ENCODE peak calls at places on chromosomes 6 and 20, in eight cellular contexts. One of them, this sample, is unnamed.
A peak's percentile ranks its signal among the peaks of the same experiment; 100 is the strongest.

GRCh38 chr6:31821301-31822037 is 6.1 kb upstream of the HSPA1B start:
- DNase-seq in PC-9: peak; percentile 55
- DNase-seq in A549: peak; percentile 30
- DNase-seq in CD8-positive, alpha-beta memory T cell: peak; percentile 10
- DNase-seq in effector memory CD4-positive, alpha-beta T cell: no peak
- DNase-seq in neural progenitor cell: peak; percentile 74
- DNase-seq in SK-N-SH: peak; percentile 62
- DNase-seq in HCT116: no peak
- DNase-seq in this sample: peak; percentile 84

GRCh38 chr20:41352106-41352505 is 11.5 kb downstream of the LPIN3 start:
- DNase-seq in PC-9: no peak
- DNase-seq in A549: peak; percentile 36
- DNase-seq in CD8-positive, alpha-beta memory T cell: no peak
- DNase-seq in effector memory CD4-positive, alpha-beta T cell: no peak
- DNase-seq in neural progenitor cell: peak; percentile 24
- DNase-seq in SK-N-SH: no peak
- DNase-seq in HCT116: no peak
- DNase-seq in this sample: no peak

GRCh38 chr6:121732641-121733040 is 297.2 kb downstream of the GJA1 start:
- DNase-seq in PC-9: no peak
- DNase-seq in A549: no peak
- DNase-seq in CD8-positive, alpha-beta memory T cell: no peak
- DNase-seq in effector memory CD4-positive, alpha-beta T cell: no peak
- DNase-seq in neural progenitor cell: no peak
- DNase-seq in SK-N-SH: no peak
- DNase-seq in HCT116: no peak
- DNase-seq in this sample: no peak

GRCh38 chr6:157602521-157603288 is 220.3 kb upstream of the SNX9 start:
- DNase-seq in PC-9: no peak
- DNase-seq in A549: no peak
- DNase-seq in CD8-positive, alpha-beta memory T cell: no peak
- DNase-seq in effector memory CD4-positive, alpha-beta T cell: no peak
- DNase-seq in neural progenitor cell: no peak
- DNase-seq in SK-N-SH: no peak
- DNase-seq in HCT116: no peak
- DNase-seq in this sample: no peak

GRCh38 chr6:162372092-162372491 is 355.5 kb downstream of the PRKN start:
- DNase-seq in PC-9: no peak
- DNase-seq in A549: no peak
- DNase-seq in CD8-positive, alpha-beta memory T cell: no peak
- DNase-seq in effector memory CD4-positive, alpha-beta T cell: no peak
- DNase-seq in neural progenitor cell: no peak
- DNase-seq in SK-N-SH: no peak
- DNase-seq in HCT116: no peak
- DNase-seq in this sample: no peak

GRCh38 chr20:4443016-4443415 is 278.7 kb upstream of the PRND start:
- DNase-seq in PC-9: peak; percentile 72
- DNase-seq in A549: no peak
- DNase-seq in CD8-positive, alpha-beta memory T cell: no peak
- DNase-seq in effector memory CD4-positive, alpha-beta T cell: no peak
- DNase-seq in neural progenitor cell: no peak
- DNase-seq in SK-N-SH: no peak
- DNase-seq in HCT116: no peak
- DNase-seq in this sample: no peak

GRCh38 chr6:167793421-167793820 is 33.3 kb upstream of the AFDN start:
- DNase-seq in PC-9: peak; percentile 72
- DNase-seq in A549: no peak
- DNase-seq in CD8-positive, alpha-beta memory T cell: no peak
- DNase-seq in effector memory CD4-positive, alpha-beta T cell: no peak
- DNase-seq in neural progenitor cell: no peak
- DNase-seq in SK-N-SH: no peak
- DNase-seq in HCT116: no peak
- DNase-seq in this sample: no peak

GRCh38 chr6:11999245-11999644 is 12.9 kb upstream of the HIVEP1 start:
- DNase-seq in PC-9: no peak
- DNase-seq in A549: no peak
- DNase-seq in CD8-positive, alpha-beta memory T cell: no peak
- DNase-seq in effector memory CD4-positive, alpha-beta T cell: no peak
- DNase-seq in neural progenitor cell: no peak
- DNase-seq in SK-N-SH: no peak
- DNase-seq in HCT116: no peak
- DNase-seq in this sample: no peak

GRCh38 chr6:145813285-145814034 is 1.1 kb downstream of the FBXO30 start:
- DNase-seq in PC-9: peak; percentile 62
- DNase-seq in A549: no peak
- DNase-seq in CD8-positive, alpha-beta memory T cell: no peak
- DNase-seq in effector memory CD4-positive, alpha-beta T cell: no peak
- DNase-seq in neural progenitor cell: no peak
- DNase-seq in SK-N-SH: peak; percentile 4
- DNase-seq in HCT116: no peak
- DNase-seq in this sample: no peak

GRCh38 chr6:44527191-44527960 is 139.9 kb downstream of the CDC5L start:
- DNase-seq in PC-9: no peak
- DNase-seq in A549: no peak
- DNase-seq in CD8-positive, alpha-beta memory T cell: no peak
- DNase-seq in effector memory CD4-positive, alpha-beta T cell: no peak
- DNase-seq in neural progenitor cell: no peak
- DNase-seq in SK-N-SH: no peak
- DNase-seq in HCT116: no peak
- DNase-seq in this sample: no peak

GRCh38 chr6:2165216-2165725 is 80.1 kb downstream of the GMDS start:
- DNase-seq in PC-9: no peak
- DNase-seq in A549: no peak
- DNase-seq in CD8-positive, alpha-beta memory T cell: no peak
- DNase-seq in effector memory CD4-positive, alpha-beta T cell: no peak
- DNase-seq in neural progenitor cell: no peak
- DNase-seq in SK-N-SH: no peak
- DNase-seq in HCT116: no peak
- DNase-seq in this sample: no peak

GRCh38 chr6:99868074-99868702 is 125.8 kb downstream of the MCHR2 start:
- DNase-seq in PC-9: peak; percentile 39
- DNase-seq in A549: peak; percentile 18
- DNase-seq in CD8-positive, alpha-beta memory T cell: peak; percentile 43
- DNase-seq in effector memory CD4-positive, alpha-beta T cell: peak; percentile 49
- DNase-seq in neural progenitor cell: peak; percentile 91
- DNase-seq in SK-N-SH: peak; percentile 50
- DNase-seq in HCT116: peak; percentile 51
- DNase-seq in this sample: peak; percentile 41

GRCh38 chr20:57711826-57712225 is 2.0 kb upstream of the PMEPA1 start:
- DNase-seq in PC-9: no peak
- DNase-seq in A549: no peak
- DNase-seq in CD8-positive, alpha-beta memory T cell: no peak
- DNase-seq in effector memory CD4-positive, alpha-beta T cell: no peak
- DNase-seq in neural progenitor cell: no peak
- DNase-seq in SK-N-SH: no peak
- DNase-seq in HCT116: no peak
- DNase-seq in this sample: no peak

GRCh38 chr20:57709823-57710799 is at the start of gene PMEPA1:
- DNase-seq in PC-9: peak; percentile 92
- DNase-seq in A549: peak; percentile 89
- DNase-seq in CD8-positive, alpha-beta memory T cell: peak; percentile 88
- DNase-seq in effector memory CD4-positive, alpha-beta T cell: peak; percentile 90
- DNase-seq in neural progenitor cell: peak; percentile 90
- DNase-seq in SK-N-SH: peak; percentile 99
- DNase-seq in HCT116: peak; percentile 56
- DNase-seq in this sample: peak; percentile 96

GRCh38 chr20:57711311-57711712 is 1.5 kb upstream of the PMEPA1 start:
- DNase-seq in PC-9: no peak
- DNase-seq in A549: no peak
- DNase-seq in CD8-positive, alpha-beta memory T cell: no peak
- DNase-seq in effector memory CD4-positive, alpha-beta T cell: no peak
- DNase-seq in neural progenitor cell: no peak
- DNase-seq in SK-N-SH: peak; percentile 67
- DNase-seq in HCT116: no peak
- DNase-seq in this sample: no peak

GRCh38 chr20:57708694-57709673 is 831 bp downstream of the PMEPA1 start:
- DNase-seq in PC-9: no peak
- DNase-seq in A549: no peak
- DNase-seq in CD8-positive, alpha-beta memory T cell: peak; percentile 43
- DNase-seq in effector memory CD4-positive, alpha-beta T cell: peak; percentile 24
- DNase-seq in neural progenitor cell: peak; percentile 37
- DNase-seq in SK-N-SH: peak; percentile 82
- DNase-seq in HCT116: no peak
- DNase-seq in this sample: peak; percentile 64

GRCh38 chr20:57710841-57711240 is 1.0 kb upstream of the PMEPA1 start:
- DNase-seq in PC-9: no peak
- DNase-seq in A549: no peak
- DNase-seq in CD8-positive, alpha-beta memory T cell: no peak
- DNase-seq in effector memory CD4-positive, alpha-beta T cell: no peak
- DNase-seq in neural progenitor cell: no peak
- DNase-seq in SK-N-SH: no peak
- DNase-seq in HCT116: no peak
- DNase-seq in this sample: no peak
- H3K4me3 ChIP-seq in PC-9: peak overlapping the region; percentile 89
- H3K4me3 ChIP-seq in A549: peak overlapping the region; percentile 81
- H3K4me3 ChIP-seq in CD8-positive, alpha-beta memory T cell: peak overlapping the region; percentile 84
- H3K4me3 ChIP-seq in effector memory CD4-positive, alpha-beta T cell: peak overlapping the region; percentile 88
- H3K4me3 ChIP-seq in neural progenitor cell: peak overlapping the region; percentile 61
- H3K4me3 ChIP-seq in SK-N-SH: peak overlapping the region; percentile 96
- H3K4me3 ChIP-seq in HCT116: no peak overlapping the region
- H3K4me3 ChIP-seq in this sample: peak overlapping the region; percentile 60

GRCh38 chr6:47131773-47132172 is 89.6 kb upstream of the ADGRF1 start:
- DNase-seq in PC-9: peak; percentile 44
- DNase-seq in A549: no peak
- DNase-seq in CD8-positive, alpha-beta memory T cell: no peak
- DNase-seq in effector memory CD4-positive, alpha-beta T cell: no peak
- DNase-seq in neural progenitor cell: no peak
- DNase-seq in SK-N-SH: no peak
- DNase-seq in HCT116: no peak
- DNase-seq in this sample: no peak

GRCh38 chr6:47129129-47129528 is 87.0 kb upstream of the ADGRF1 start:
- DNase-seq in PC-9: no peak
- DNase-seq in A549: no peak
- DNase-seq in CD8-positive, alpha-beta memory T cell: no peak
- DNase-seq in effector memory CD4-positive, alpha-beta T cell: no peak
- DNase-seq in neural progenitor cell: no peak
- DNase-seq in SK-N-SH: no peak
- DNase-seq in HCT116: no peak
- DNase-seq in this sample: no peak

GRCh38 chr6:47126647-47127339 is 84.7 kb upstream of the ADGRF1 start:
- DNase-seq in PC-9: peak; percentile 72
- DNase-seq in A549: no peak
- DNase-seq in CD8-positive, alpha-beta memory T cell: no peak
- DNase-seq in effector memory CD4-positive, alpha-beta T cell: no peak
- DNase-seq in neural progenitor cell: no peak
- DNase-seq in SK-N-SH: no peak
- DNase-seq in HCT116: no peak
- DNase-seq in this sample: no peak

GRCh38 chr6:47132724-47133123 is 90.6 kb upstream of the ADGRF1 start:
- DNase-seq in PC-9: peak; percentile 54
- DNase-seq in A549: no peak
- DNase-seq in CD8-positive, alpha-beta memory T cell: no peak
- DNase-seq in effector memory CD4-positive, alpha-beta T cell: no peak
- DNase-seq in neural progenitor cell: no peak
- DNase-seq in SK-N-SH: no peak
- DNase-seq in HCT116: no peak
- DNase-seq in this sample: no peak

DNA sequence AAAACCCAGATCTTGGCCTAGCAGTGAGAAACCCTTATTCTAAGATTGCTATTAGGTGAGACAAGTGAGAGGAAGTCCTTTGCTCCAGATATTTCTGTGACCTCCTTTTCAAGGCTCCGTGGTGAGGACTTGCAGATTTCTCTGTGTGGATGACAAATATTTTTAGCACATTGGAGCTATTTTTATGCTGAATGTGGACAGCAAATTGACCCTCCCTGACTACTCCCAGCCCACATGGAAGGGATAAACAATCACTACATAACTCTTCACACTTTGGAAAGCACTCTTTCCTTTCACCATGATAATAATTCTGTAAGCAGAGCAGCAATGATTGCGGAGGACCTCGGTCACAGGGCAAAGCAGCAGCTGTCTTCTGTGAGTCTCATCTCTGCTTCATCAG is 88.0 kb upstream of the ADGRF1 start:
- DNase-seq in PC-9: no peak
- DNase-seq in A549: no peak
- DNase-seq in CD8-positive, alpha-beta memory T cell: no peak
- DNase-seq in effector memory CD4-positive, alpha-beta T cell: no peak
- DNase-seq in neural progenitor cell: no peak
- DNase-seq in SK-N-SH: no peak
- DNase-seq in HCT116: no peak
- DNase-seq in this sample: no peak
- H3K4me1 ChIP-seq in PC-9: peaks cover 84% of the 10 kb centered on the region
- H3K4me1 ChIP-seq in A549: peaks cover 51% of the 10 kb centered on the region
- H3K4me1 ChIP-seq in CD8-positive, alpha-beta memory T cell: no peaks in the 10 kb centered on the region
- H3K4me1 ChIP-seq in effector memory CD4-positive, alpha-beta T cell: no peaks in the 10 kb centered on the region
- H3K4me1 ChIP-seq in neural progenitor cell: peaks cover 15% of the 10 kb centered on the region
- H3K4me1 ChIP-seq in SK-N-SH: peaks cover 5% of the 10 kb centered on the region
- H3K4me1 ChIP-seq in HCT116: peaks cover 39% of the 10 kb centered on the region
- H3K4me1 ChIP-seq in this sample: no peaks in the 10 kb centered on the region

GRCh38 chr6:128417698-128418097 is 102.7 kb downstream of the PTPRK start:
- DNase-seq in PC-9: no peak
- DNase-seq in A549: no peak
- DNase-seq in CD8-positive, alpha-beta memory T cell: no peak
- DNase-seq in effector memory CD4-positive, alpha-beta T cell: no peak
- DNase-seq in neural progenitor cell: no peak
- DNase-seq in SK-N-SH: no peak
- DNase-seq in HCT116: no peak
- DNase-seq in this sample: no peak
- H3K4me3 ChIP-seq in PC-9: no peak overlapping the region
- H3K4me3 ChIP-seq in A549: no peak overlapping the region
- H3K4me3 ChIP-seq in CD8-positive, alpha-beta memory T cell: no peak overlapping the region
- H3K4me3 ChIP-seq in effector memory CD4-positive, alpha-beta T cell: no peak overlapping the region
- H3K4me3 ChIP-seq in neural progenitor cell: no peak overlapping the region
- H3K4me3 ChIP-seq in SK-N-SH: no peak overlapping the region
- H3K4me3 ChIP-seq in HCT116: no peak overlapping the region
- H3K4me3 ChIP-seq in this sample: no peak overlapping the region

DNA sequence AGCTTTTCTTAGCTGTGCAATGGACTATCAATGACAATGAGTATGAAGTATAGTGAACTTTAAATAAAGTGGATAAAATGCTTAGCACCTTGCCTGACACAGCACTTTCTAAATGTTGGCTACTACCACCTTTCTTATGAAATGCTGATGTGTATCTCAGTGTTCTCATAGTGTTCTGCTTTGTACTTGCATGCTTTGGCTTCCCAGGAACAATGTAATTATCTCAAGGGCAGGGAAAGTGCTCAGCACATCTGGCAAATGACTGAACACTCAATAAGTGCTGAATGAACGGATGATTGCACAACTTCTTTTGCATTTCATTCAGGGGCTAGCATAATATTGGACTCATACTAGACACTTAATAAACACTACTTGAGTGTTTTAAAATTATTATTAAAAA is 28.2 kb upstream of the NOX3 start:
- DNase-seq in PC-9: no peak
- DNase-seq in A549: no peak
- DNase-seq in CD8-positive, alpha-beta memory T cell: no peak
- DNase-seq in effector memory CD4-positive, alpha-beta T cell: no peak
- DNase-seq in neural progenitor cell: no peak
- DNase-seq in SK-N-SH: no peak
- DNase-seq in HCT116: no peak
- DNase-seq in this sample: no peak
- H3K4me1 ChIP-seq in PC-9: no peaks in the 10 kb centered on the region
- H3K4me1 ChIP-seq in A549: no peaks in the 10 kb centered on the region
- H3K4me1 ChIP-seq in CD8-positive, alpha-beta memory T cell: no peaks in the 10 kb centered on the region
- H3K4me1 ChIP-seq in effector memory CD4-positive, alpha-beta T cell: no peaks in the 10 kb centered on the region
- H3K4me1 ChIP-seq in neural progenitor cell: no peaks in the 10 kb centered on the region
- H3K4me1 ChIP-seq in SK-N-SH: no peaks in the 10 kb centered on the region
- H3K4me1 ChIP-seq in HCT116: no peaks in the 10 kb centered on the region
- H3K4me1 ChIP-seq in this sample: no peaks in the 10 kb centered on the region

This sample was measured in Peyer's patch.